ENCODE peak calls at places on chromosomes 16 and 17, in four cellular contexts. B is K562, K is HepG2, Q is GM12878. L is an unnamed sample.
A peak's percentile ranks its signal among the peaks of the same experiment; 100 is the strongest.

GRCh38 chr17:67239597-67239996 is 5.4 kb downstream of the HELZ start:
- DNase-seq in Q (no peak), B (no peak), K (no peak), L (no peak)

GRCh38 chr16:70751593-70751992 is 49.4 kb downstream of the VAC14 start:
- DNase-seq in Q (no peak), K (no peak), B (no peak), L (no peak)

GRCh38 chr17:76134911-76135809 is 5.9 kb downstream of the FOXJ1 start:
- DNase-seq in K (no peak), Q (no peak), B (no peak), L (no peak)

GRCh38 chr16:70523013-70523620 is at the start of gene COG4:
- DNase-seq in B (peak; percentile 88), Q (peak; percentile 58), K (peak; percentile 83), L (peak; percentile 86)

GRCh38 chr16:57471852-57472664 is 9.6 kb downstream of the POLR2C start:
- DNase-seq in K (peak; percentile 94), Q (no peak), B (no peak), L (no peak)

GRCh38 chr17:80290199-80290598 is 29.5 kb downstream of the RNF213 start:
- DNase-seq in Q (no peak), K (no peak), B (no peak), L (no peak)

GRCh38 chr17:53353919-53354351 is 468.8 kb upstream of the KIF2B start:
- DNase-seq in K (no peak), B (no peak), Q (no peak), L (no peak)

GRCh38 chr16:27330542-27330941 is 16.8 kb downstream of the IL4R start:
- DNase-seq in Q (no peak), B (no peak), K (no peak), L (no peak)

GRCh38 chr17:68684860-68685493 is 83.8 kb upstream of the FAM20A start:
- DNase-seq in K (no peak), B (no peak), Q (no peak), L (no peak)

DNA sequence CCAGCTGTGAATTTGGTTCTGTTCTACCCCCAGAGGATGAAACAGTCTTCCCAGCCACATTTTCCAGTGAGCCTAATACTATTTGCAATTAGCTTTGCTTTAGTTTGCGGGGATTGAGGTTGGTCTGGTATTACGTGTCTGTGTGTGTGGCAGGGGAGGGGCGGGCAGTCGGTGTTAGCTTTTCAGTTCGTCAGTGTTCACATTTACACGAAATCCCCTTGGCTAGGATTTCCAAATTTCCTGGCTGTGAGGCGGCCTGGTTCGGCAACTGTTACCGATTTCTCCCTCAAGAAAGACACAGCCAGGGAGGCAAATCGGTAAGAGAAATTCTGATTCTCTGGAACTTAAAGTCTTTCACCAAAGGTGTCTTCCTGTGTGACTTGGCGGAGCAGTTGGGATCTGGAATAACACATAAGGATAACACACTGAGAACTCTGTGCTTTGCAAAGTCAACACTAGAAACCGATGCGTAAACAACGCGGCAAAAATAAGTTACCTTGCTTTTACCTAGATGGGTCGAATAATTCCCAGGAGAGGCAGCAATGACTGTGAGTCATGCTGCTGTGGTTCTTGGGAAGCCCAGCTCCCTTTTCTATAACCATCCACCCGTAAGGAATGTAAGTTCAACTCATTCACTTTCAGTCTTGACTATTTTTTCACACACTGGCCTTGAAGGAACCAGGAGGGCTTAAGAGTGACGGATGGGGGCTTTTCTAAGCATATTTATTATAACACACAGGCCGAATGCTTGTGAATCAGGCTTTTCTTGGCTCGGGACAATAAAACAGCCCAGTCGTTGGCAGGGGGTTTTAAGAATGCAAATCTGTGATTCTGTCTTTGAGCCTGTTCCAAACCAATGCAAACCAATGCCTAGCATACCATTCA is 24.3 kb downstream of the GPRC5B start:
- DNase-seq in B (no peak), Q (no peak), K (no peak), L (no peak)
- TF ChIP-seq TARDBP in B (no peak), Q (no peak), K (no peak), L (no peak)

GRCh38 chr17:82301916-82302497 is 15.4 kb downstream of the CD7 start:
- DNase-seq in Q (peak; percentile 64), B (peak; percentile 31), K (no peak), L (no peak)
- TF ChIP-seq SP1 in Q (no peak), B (no peak), K (no peak), L (no peak)

GRCh38 chr17:29582767-29583166 is 6.7 kb downstream of the GIT1 start:
- DNase-seq in K (no peak), B (no peak), Q (no peak), L (no peak)
- TF ChIP-seq TARDBP in K (no peak), B (no peak), Q (no peak), L (no peak)

GRCh38 chr17:33712120-33712519 is 419.0 kb upstream of the ASIC2 start:
- DNase-seq in K (no peak), B (no peak), Q (no peak), L (no peak)
- TF ChIP-seq SP1 in K (no peak), B (no peak), Q (no peak), L (no peak)

GRCh38 chr17:74212262-74212912 is 984 bp upstream of the TTYH2 start:
- DNase-seq in B (peak; percentile 43), K (no peak), Q (no peak), L (no peak)
- TF ChIP-seq TARDBP in B (peak; percentile 11), K (no peak), Q (no peak), L (no peak)

L was measured in HEK293T.